ENCODE peak calls at places on chromosomes 12 and 14, in four cellular contexts. One of them, this sample, is unnamed.

GRCh38 chr14:83006071-83006670 is 1472.5 kb upstream of the SEL1L start:
- DNase-seq in ovary: no peak
- DNase-seq in tibial nerve: no peak
- DNase-seq in right lobe of liver: no peak
- DNase-seq in this sample: no peak

GRCh38 chr12:124125472-124125871 is 152.5 kb downstream of the ZNF664 start:
- DNase-seq in ovary: no peak
- DNase-seq in tibial nerve: no peak
- DNase-seq in right lobe of liver: no peak
- DNase-seq in this sample: no peak

GRCh38 chr12:121905746-121906145 is 12.6 kb upstream of the CFAP251 start:
- DNase-seq in tibial nerve: no peak
- DNase-seq in right lobe of liver: no peak
- DNase-seq in ovary: no peak
- DNase-seq in this sample: no peak

GRCh38 chr12:93990832-93991748 is 157.3 kb upstream of the PLXNC1 start:
- DNase-seq in right lobe of liver: peak; percentile 56
- DNase-seq in ovary: no peak
- DNase-seq in tibial nerve: no peak
- DNase-seq in this sample: peak; percentile 39

GRCh38 chr14:70317969-70318634 is 41.4 kb downstream of the COX16 start:
- DNase-seq in ovary: no peak
- DNase-seq in tibial nerve: no peak
- DNase-seq in right lobe of liver: no peak
- DNase-seq in this sample: no peak

GRCh38 chr12:95473440-95473946 is 459 bp upstream of the METAP2 start:
- DNase-seq in right lobe of liver: peak; percentile 54
- DNase-seq in ovary: no peak
- DNase-seq in tibial nerve: peak; percentile 57
- DNase-seq in this sample: no peak

GRCh38 chr14:101480747-101481530 is 80.4 kb upstream of the DIO3 start:
- DNase-seq in tibial nerve: no peak
- DNase-seq in ovary: peak; percentile 65
- DNase-seq in right lobe of liver: peak; percentile 80
- DNase-seq in this sample: no peak

GRCh38 chr14:22512106-22512814 is 76.8 kb downstream of the DAD1 start:
- DNase-seq in tibial nerve: no peak
- DNase-seq in right lobe of liver: no peak
- DNase-seq in ovary: no peak
- DNase-seq in this sample: no peak

GRCh38 chr12:124217508-124217981 is 77.3 kb upstream of the RFLNA start:
- DNase-seq in ovary: no peak
- DNase-seq in right lobe of liver: no peak
- DNase-seq in tibial nerve: no peak
- DNase-seq in this sample: no peak

GRCh38 chr14:54488646-54489317 is at the start of gene GMFB:
- DNase-seq in tibial nerve: peak; percentile 90
- DNase-seq in right lobe of liver: peak; percentile 94
- DNase-seq in ovary: peak; percentile 95
- DNase-seq in this sample: peak; percentile 95

GRCh38 chr14:77181124-77181602 is 435 bp upstream of the TMEM63C start:
- DNase-seq in ovary: no peak
- DNase-seq in right lobe of liver: no peak
- DNase-seq in tibial nerve: no peak
- DNase-seq in this sample: no peak

GRCh38 chr12:66688836-66689439 is 10.1 kb upstream of the GRIP1 start:
- DNase-seq in ovary: no peak
- DNase-seq in right lobe of liver: peak; percentile 48
- DNase-seq in tibial nerve: no peak
- DNase-seq in this sample: no peak

GRCh38 chr12:75960954-75961661 is 70.5 kb downstream of the PHLDA1 start:
- DNase-seq in tibial nerve: no peak
- DNase-seq in ovary: no peak
- DNase-seq in right lobe of liver: no peak
- DNase-seq in this sample: no peak
- H3K4me1 ChIP-seq in tibial nerve: no peaks in the 10 kb centered on the region
- H3K4me1 ChIP-seq in ovary: no peaks in the 10 kb centered on the region
- H3K4me1 ChIP-seq in right lobe of liver: no peaks in the 10 kb centered on the region
- H3K4me1 ChIP-seq in this sample: peaks cover 21% of the 10 kb centered on the region

GRCh38 chr14:102873546-102874061 is 48.9 kb upstream of the AMN start:
- DNase-seq in tibial nerve: no peak
- DNase-seq in ovary: no peak
- DNase-seq in right lobe of liver: peak; percentile 84
- DNase-seq in this sample: no peak

GRCh38 chr14:102882233-102882906 is 40.1 kb upstream of the AMN start:
- DNase-seq in right lobe of liver: no peak
- DNase-seq in tibial nerve: no peak
- DNase-seq in ovary: no peak
- DNase-seq in this sample: no peak

GRCh38 chr14:102875652-102876051 is 46.8 kb upstream of the AMN start:
- DNase-seq in tibial nerve: no peak
- DNase-seq in right lobe of liver: no peak
- DNase-seq in ovary: no peak
- DNase-seq in this sample: no peak

GRCh38 chr14:102878970-102879460 is 43.4 kb upstream of the AMN start:
- DNase-seq in right lobe of liver: no peak
- DNase-seq in ovary: no peak
- DNase-seq in tibial nerve: no peak
- DNase-seq in this sample: no peak

DNA sequence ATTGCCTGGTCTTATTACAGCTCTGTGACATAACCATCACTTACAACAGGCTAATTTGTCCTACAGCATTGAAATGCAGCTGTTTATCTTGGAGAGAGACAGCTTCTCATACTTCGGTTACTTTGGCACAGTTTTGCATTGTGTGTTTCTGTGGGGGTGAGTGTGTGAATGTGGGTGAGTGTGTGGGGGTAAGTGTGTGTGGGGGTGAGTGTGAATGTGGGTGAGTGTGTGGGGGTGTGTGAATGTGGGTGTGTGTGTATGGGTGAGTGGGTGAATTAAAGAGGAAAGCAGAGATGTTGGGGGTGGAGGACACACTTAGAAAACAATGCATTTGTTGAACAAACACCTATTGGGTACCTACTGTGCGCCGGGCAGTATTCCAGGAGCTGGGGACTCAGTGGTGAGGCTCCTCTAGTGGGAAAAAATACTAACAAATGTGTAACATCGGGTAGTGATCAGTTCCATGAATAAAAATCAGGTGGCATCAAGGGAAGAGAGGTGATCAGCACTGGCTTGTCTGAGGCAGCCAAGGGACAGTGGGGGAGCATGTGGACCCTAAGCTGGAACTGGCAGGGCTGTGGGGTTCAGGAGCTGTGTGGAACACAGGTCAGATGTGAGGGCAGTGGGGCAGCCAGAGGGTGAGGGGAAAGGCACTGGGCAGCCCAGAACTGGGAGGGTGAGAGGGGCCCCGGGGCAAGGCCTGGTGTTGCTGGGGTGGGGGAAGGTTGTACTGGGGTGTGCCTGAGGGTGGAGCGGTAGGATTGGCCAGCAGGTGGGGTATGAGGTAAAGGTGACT is 44.1 kb upstream of the AMN start:
- DNase-seq in tibial nerve: no peak
- DNase-seq in right lobe of liver: no peak
- DNase-seq in ovary: no peak
- DNase-seq in this sample: no peak
- TF ChIP-seq CTCF in tibial nerve: no peak
- TF ChIP-seq CTCF in right lobe of liver: no peak
- TF ChIP-seq CTCF in ovary: no peak
- TF ChIP-seq CTCF in this sample: no peak

DNA sequence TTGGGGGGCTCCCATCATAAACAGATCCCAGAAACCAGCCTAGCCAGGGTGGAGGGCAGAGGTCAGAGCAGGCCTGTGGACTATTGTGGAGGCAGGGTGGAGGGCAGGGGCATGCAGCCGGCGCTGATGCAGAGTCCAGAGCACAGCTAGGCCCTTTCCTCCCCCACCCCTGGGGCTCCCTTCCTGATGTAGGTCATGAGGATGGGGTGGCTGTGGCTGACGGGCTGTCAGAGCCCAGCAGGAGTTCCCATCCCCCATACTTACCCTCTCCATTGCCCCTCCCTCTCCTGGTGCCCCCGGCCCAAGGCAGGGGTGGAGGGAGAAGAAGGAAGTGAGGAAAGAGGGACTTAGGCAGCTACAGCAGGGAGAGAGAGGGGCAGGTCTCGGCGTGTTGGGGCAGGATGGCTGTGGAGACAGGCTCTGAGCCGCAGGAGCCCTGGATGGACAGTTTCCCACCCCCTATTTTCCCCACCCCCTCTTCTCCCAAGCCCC is 5.7 kb upstream of the ZNF385A start:
- DNase-seq in ovary: no peak
- DNase-seq in right lobe of liver: no peak
- DNase-seq in tibial nerve: no peak
- DNase-seq in this sample: peak; percentile 13
- H3K4me1 ChIP-seq in ovary: peaks cover 7% of the 10 kb centered on the region
- H3K4me1 ChIP-seq in right lobe of liver: no peaks in the 10 kb centered on the region
- H3K4me1 ChIP-seq in tibial nerve: peaks cover 23% of the 10 kb centered on the region
- H3K4me1 ChIP-seq in this sample: peaks cover 18% of the 10 kb centered on the region

GRCh38 chr12:27505124-27505523 is 18.9 kb upstream of the PPFIBP1 start:
- DNase-seq in right lobe of liver: no peak
- DNase-seq in tibial nerve: no peak
- DNase-seq in ovary: no peak
- DNase-seq in this sample: no peak
- TF ChIP-seq CTCF in right lobe of liver: no peak
- TF ChIP-seq CTCF in tibial nerve: no peak
- TF ChIP-seq CTCF in ovary: no peak
- TF ChIP-seq CTCF in this sample: no peak

DNA sequence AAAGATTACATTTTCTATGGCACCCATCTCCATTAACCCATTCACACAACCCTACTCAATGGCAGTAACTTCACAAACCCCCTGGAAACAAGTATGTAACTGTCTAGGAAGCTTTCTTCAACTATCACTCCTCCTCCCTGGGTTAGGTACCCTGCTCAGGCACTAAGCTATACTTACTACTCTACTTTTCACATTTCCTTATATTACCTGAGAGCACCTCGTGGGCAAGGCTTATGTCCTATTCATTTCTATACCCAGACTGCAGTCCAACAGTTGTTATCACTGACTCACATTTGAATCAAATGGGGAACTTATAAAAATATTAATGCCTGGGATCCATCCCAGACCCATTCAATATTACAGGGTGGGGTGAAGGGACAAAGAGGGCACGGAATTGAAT is 4.6 kb downstream of the PAWR start:
- DNase-seq in right lobe of liver: no peak
- DNase-seq in ovary: no peak
- DNase-seq in tibial nerve: no peak
- DNase-seq in this sample: no peak
- H3K4me1 ChIP-seq in right lobe of liver: no peaks in the 10 kb centered on the region
- H3K4me1 ChIP-seq in ovary: peaks cover 2% of the 10 kb centered on the region
- H3K4me1 ChIP-seq in tibial nerve: peaks cover 20% of the 10 kb centered on the region
- H3K4me1 ChIP-seq in this sample: peaks cover 26% of the 10 kb centered on the region

GRCh38 chr12:112937741-112938719 is at the start of gene OAS3:
- DNase-seq in tibial nerve: peak; percentile 78
- DNase-seq in right lobe of liver: peak; percentile 93
- DNase-seq in ovary: peak; percentile 91
- DNase-seq in this sample: peak; percentile 88
- TF ChIP-seq CTCF in tibial nerve: no peak
- TF ChIP-seq CTCF in right lobe of liver: peak; percentile 25
- TF ChIP-seq CTCF in ovary: no peak
- TF ChIP-seq CTCF in this sample: no peak